ENCODE peak calls at places on chromosomes 1 and 21, in four cellular contexts. X is endodermal cell, H is lung, B is ovary. G is an unnamed sample.

GRCh38 chr1:157153743-157154142 is 15.5 kb upstream of the ETV3 start:
- DNase-seq in H (no peak), X (peak; percentile 44), B (no peak), G (no peak)

GRCh38 chr1:8201331-8201861 is 116.5 kb upstream of the SLC45A1 start:
- DNase-seq in H (no peak), B (no peak), X (peak; percentile 60), G (no peak)

GRCh38 chr1:28411656-28412055 is 42.1 kb downstream of the PHACTR4 start:
- DNase-seq in X (no peak), H (no peak), B (no peak), G (no peak)

GRCh38 chr1:227058321-227058751 is 118.2 kb downstream of the COQ8A start:
- DNase-seq in B (no peak), X (no peak), H (no peak), G (peak; percentile 68)

GRCh38 chr1:212791261-212791675 is 309 bp downstream of the NSL1 start:
- DNase-seq in X (no peak), B (no peak), H (no peak), G (no peak)

GRCh38 chr1:224183591-224184312 is 712 bp downstream of the DEGS1 start:
- DNase-seq in B (peak; percentile 60), H (peak; percentile 59), X (peak; percentile 83), G (peak; percentile 66)

GRCh38 chr1:235513495-235514366 is 9.5 kb upstream of the B3GALNT2 start:
- DNase-seq in X (peak; percentile 64), H (no peak), B (no peak), G (no peak)

GRCh38 chr21:46002841-46003574 is 21.4 kb downstream of the COL6A1 start:
- DNase-seq in B (peak; percentile 44), H (no peak), X (peak; percentile 42), G (no peak)

GRCh38 chr1:5933676-5934057 is 58.6 kb downstream of the NPHP4 start:
- DNase-seq in H (no peak), B (no peak), X (no peak), G (no peak)

GRCh38 chr1:150696590-150696989 is 364 bp downstream of the GOLPH3L start:
- DNase-seq in H (no peak), B (no peak), X (no peak), G (no peak)

GRCh38 chr1:70392626-70393025 is 18.4 kb upstream of the CTH start:
- DNase-seq in X (no peak), B (no peak), H (no peak), G (no peak)

GRCh38 chr1:38308780-38309179 is 262.2 kb upstream of the POU3F1 start:
- DNase-seq in X (no peak), B (no peak), H (no peak), G (peak; percentile 68)

GRCh38 chr1:155976913-155977606 is 1.3 kb downstream of the ARHGEF2 start:
- DNase-seq in H (no peak), X (peak; percentile 63), B (no peak), G (no peak)

GRCh38 chr1:32496127-32496526 is 31.3 kb downstream of the ZBTB8B start:
- DNase-seq in B (no peak), X (no peak), H (no peak), G (no peak)

GRCh38 chr1:14142397-14143095 is 442.6 kb downstream of the PRDM2 start:
- DNase-seq in B (no peak), X (no peak), H (peak; percentile 67), G (no peak)

GRCh38 chr1:156414440-156415064 is 45.5 kb downstream of the RHBG start:
- DNase-seq in H (no peak), B (no peak), X (peak; percentile 88), G (no peak)

GRCh38 chr1:232249834-232250233 is 380.1 kb downstream of the SIPA1L2 start:
- DNase-seq in B (no peak), H (no peak), X (peak; percentile 72), G (no peak)

GRCh38 chr1:56326056-56326455 is 253.3 kb downstream of the PLPP3 start:
- DNase-seq in B (no peak), H (no peak), X (no peak), G (no peak)

GRCh38 chr1:195897072-195897471 is 711.2 kb downstream of the KCNT2 start:
- DNase-seq in X (no peak), H (no peak), B (no peak), G (no peak)

GRCh38 chr1:24955161-24955560 is 25.1 kb upstream of the RUNX3 start:
- DNase-seq in X (no peak), B (no peak), H (no peak), G (peak; percentile 80)

GRCh38 chr1:66730462-66730861 is 21.8 kb upstream of the DYNLT5 start:
- DNase-seq in X (peak; percentile 49), H (no peak), B (no peak), G (no peak)

GRCh38 chr1:174262747-174263241 is 103.5 kb downstream of the RABGAP1L start:
- DNase-seq in B (no peak), X (peak; percentile 58), H (no peak), G (peak; percentile 32)

GRCh38 chr1:154404984-154405761 is at the start of gene IL6R:
- DNase-seq in X (peak; percentile 92), H (peak; percentile 94), B (peak; percentile 90), G (peak; percentile 83)

GRCh38 chr1:1602941-1603506 is 3.1 kb upstream of the FNDC10 start:
- DNase-seq in X (no peak), B (no peak), H (no peak), G (no peak)

GRCh38 chr1:8314346-8315280 is 3.3 kb upstream of the SLC45A1 start:
- DNase-seq in B (peak; percentile 84), X (peak; percentile 94), H (peak; percentile 82), G (peak; percentile 77)

GRCh38 chr1:196997428-196997827 is 20.1 kb downstream of the CFHR5 start:
- DNase-seq in B (no peak), X (no peak), H (no peak), G (no peak)

GRCh38 chr1:224237094-224237881 is 54.2 kb downstream of the DEGS1 start:
- DNase-seq in B (no peak), X (no peak), H (no peak), G (no peak)

GRCh38 chr1:87291107-87291506 is 37.6 kb upstream of the LMO4 start:
- DNase-seq in B (no peak), H (no peak), X (no peak), G (no peak)

GRCh38 chr1:154006136-154006535 is 15.6 kb downstream of the RPS27 start:
- DNase-seq in H (no peak), B (no peak), X (no peak), G (peak; percentile 74)

GRCh38 chr1:115052454-115053083 is 22.9 kb downstream of the TSHB start:
- DNase-seq in X (peak; percentile 88), H (peak; percentile 45), B (peak; percentile 24), G (peak; percentile 53)

GRCh38 chr1:206507395-206508129 is at the start of gene RASSF5:
- DNase-seq in X (peak; percentile 96), B (peak; percentile 53), H (peak; percentile 89), G (peak; percentile 83)

DNA sequence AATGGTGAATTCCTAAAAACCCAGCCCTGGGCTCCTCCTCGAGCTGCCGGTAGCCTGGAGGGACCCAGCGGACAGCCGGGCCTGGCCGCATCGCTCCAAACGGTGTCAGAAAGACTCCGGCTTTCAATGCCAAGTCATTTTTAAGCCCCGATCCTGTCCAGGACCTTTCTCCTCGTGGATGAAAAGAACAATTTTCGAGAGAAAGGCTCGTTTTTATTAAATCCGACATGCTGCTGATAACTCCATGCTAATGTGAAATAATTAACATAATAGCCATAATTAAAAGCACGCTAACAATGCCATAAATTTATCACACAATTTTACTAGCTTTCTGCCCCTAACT is 4.6 kb upstream of the FOXD3 start:
- DNase-seq in B (no peak), X (no peak), H (no peak), G (no peak)
- H3K4me3 ChIP-seq in B (no peak overlapping the region), X (peak overlapping the region; percentile 72), H (no peak overlapping the region), G (peak overlapping the region; percentile 38)

DNA sequence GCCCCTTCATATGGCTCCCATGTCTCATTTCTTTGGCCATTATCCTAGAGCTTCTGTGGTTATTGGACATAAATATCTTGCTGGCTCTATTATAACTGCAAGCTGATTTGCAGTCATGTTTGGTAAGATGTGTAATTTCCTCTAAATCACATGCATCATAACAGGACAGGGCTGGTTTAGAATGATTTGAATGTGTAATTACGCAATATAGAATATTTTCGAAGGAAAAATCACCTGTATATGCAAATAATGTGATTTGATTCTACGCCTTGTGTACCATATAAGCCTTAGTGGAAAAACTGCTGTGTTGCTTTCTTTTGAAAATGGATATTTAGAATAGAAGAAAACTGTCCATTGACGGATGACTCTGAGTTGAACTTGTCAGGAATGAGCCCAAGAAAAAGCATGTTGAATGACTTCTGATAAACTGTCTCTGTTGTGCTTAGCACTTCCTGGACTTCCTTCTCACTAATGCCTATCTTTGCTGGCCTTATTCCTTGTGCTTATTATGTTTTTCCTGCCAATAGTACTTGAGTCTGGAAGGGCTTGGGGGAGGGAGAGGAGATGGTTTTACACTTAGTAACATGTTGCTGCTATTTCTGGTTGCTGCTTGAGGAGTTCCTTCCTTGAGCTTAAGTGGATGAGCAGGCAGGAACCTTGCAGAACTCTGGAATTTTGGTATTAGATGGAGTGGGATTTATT is 6.5 kb downstream of the CACHD1 start:
- DNase-seq in X (no peak), H (no peak), B (no peak), G (no peak)
- H3K27ac ChIP-seq in X (no peak overlapping the region), H (peak overlapping the region; percentile 43), B (no peak overlapping the region), G (no peak overlapping the region)

GRCh38 chr1:44524655-44525530 is 119.8 kb downstream of the RNF220 start:
- DNase-seq in B (no peak), X (peak; percentile 57), H (no peak), G (no peak)

GRCh38 chr1:44526295-44527073 is 121.4 kb downstream of the RNF220 start:
- DNase-seq in X (no peak), H (no peak), B (no peak), G (no peak)

GRCh38 chr1:44521378-44522080 is 116.5 kb downstream of the RNF220 start:
- DNase-seq in H (no peak), X (no peak), B (no peak), G (no peak)

GRCh38 chr1:44524180-44524579 is 119.1 kb downstream of the RNF220 start:
- DNase-seq in B (no peak), X (peak; percentile 94), H (no peak), G (no peak)

GRCh38 chr1:44523747-44524146 is 118.7 kb downstream of the RNF220 start:
- DNase-seq in B (no peak), H (no peak), X (no peak), G (no peak)
- H3K4me3 ChIP-seq in B (no peak overlapping the region), H (no peak overlapping the region), X (no peak overlapping the region), G (no peak overlapping the region)

GRCh38 chr21:18744840-18745239 is 341.3 kb upstream of the TMPRSS15 start:
- DNase-seq in X (no peak), B (no peak), H (no peak), G (no peak)
- H3K27ac ChIP-seq in X (no peak overlapping the region), B (no peak overlapping the region), H (no peak overlapping the region), G (no peak overlapping the region)

G was measured in SJSA1.